ENCODE peak calls at places on chromosomes 7 and 10, in four cellular contexts. B is EH, V is lower leg skin, C is HEK293T. M is an unnamed sample.

GRCh38 chr7:91414734-91415133 is 150.5 kb downstream of the FZD1 start:
- DNase-seq in C (no peak), B (no peak), V (no peak), M (no peak)

GRCh38 chr7:72265071-72265470 is 147.1 kb downstream of the CALN1 start:
- DNase-seq in C (no peak), B (no peak), V (no peak), M (no peak)

GRCh38 chr7:87231243-87231642 is 11.7 kb upstream of the TMEM243 start:
- DNase-seq in C (no peak), B (no peak), V (no peak), M (no peak)

GRCh38 chr7:149638566-149639320 is 134.6 kb downstream of the ZNF467 start:
- DNase-seq in C (no peak), B (no peak), V (no peak), M (no peak)

GRCh38 chr10:94992811-94993210 is 54.4 kb downstream of the CYP2C9 start:
- DNase-seq in V (no peak), C (no peak), B (no peak), M (no peak)

GRCh38 chr10:78263521-78263988 is 229.9 kb downstream of the RPS24 start:
- DNase-seq in B (peak; percentile 94), C (no peak), V (no peak), M (peak; percentile 91)

GRCh38 chr10:24806262-24806661 is 82.6 kb upstream of the ARHGAP21 start:
- DNase-seq in B (no peak), V (no peak), C (no peak), M (no peak)

GRCh38 chr7:22617166-22617565 is 109.8 kb upstream of the IL6 start:
- DNase-seq in B (peak; percentile 76), C (no peak), V (no peak), M (peak; percentile 88)

GRCh38 chr10:108850138-108850854 is 1073.0 kb downstream of the XPNPEP1 start:
- DNase-seq in C (no peak), B (no peak), V (no peak), M (no peak)

GRCh38 chr7:81111358-81111757 is 192.5 kb upstream of the SEMA3C start:
- DNase-seq in V (no peak), C (no peak), B (peak; percentile 90), M (peak; percentile 98)

GRCh38 chr10:96614515-96614914 is 27.7 kb upstream of the TM9SF3 start:
- DNase-seq in B (peak; percentile 98), V (no peak), C (no peak), M (peak; percentile 91)

GRCh38 chr7:111401516-111401915 is 160.8 kb downstream of the IMMP2L start:
- DNase-seq in C (no peak), B (peak; percentile 51), V (no peak), M (peak; percentile 62)

GRCh38 chr10:132974249-132974796 is 32.0 kb upstream of the CFAP46 start:
- DNase-seq in B (no peak), V (no peak), C (no peak), M (no peak)

GRCh38 chr7:6284461-6285360 is 12.3 kb upstream of the CYTH3 start:
- DNase-seq in B (peak; percentile 47), C (no peak), V (no peak), M (no peak)

GRCh38 chr10:15879663-15880062 is 19.4 kb upstream of the MINDY3 start:
- DNase-seq in B (peak; percentile 8), C (peak; percentile 17), V (no peak), M (no peak)

GRCh38 chr10:13890233-13890616 is 303.5 kb downstream of the PRPF18 start:
- DNase-seq in B (no peak), C (no peak), V (no peak), M (no peak)

M was measured in AG10803.